ENCODE peak calls at places on chromosomes 11 and 22, in ten cellular contexts. J is Panc1; L is renal cortical epithelial cell; O is stimulated activated CD4-positive, alpha-beta T cell treated with anti-CD3 and anti-CD28 coated beads, Interleukin-1b, Interleukin-23, amount 100 ng/mL, for 48 hours; K is pulmonary artery endothelial cell; U is HTR-8/SVneo; E is non-pigmented ciliary epithelial cell; D is left colon; W is natural killer cell; S is GOT3. H is an unnamed sample.

GRCh38 chr22:25929479-25929878 is 187.5 kb downstream of the MYO18B start:
- DNase-seq in L (no peak), D (no peak), S (no peak), U (no peak), E (no peak), W (no peak), J (no peak), K (no peak), O (no peak), H (no peak)

GRCh38 chr11:114228401-114229061 is 67.7 kb upstream of the NNMT start:
- DNase-seq in W (no peak), U (no peak), E (no peak), O (no peak), S (no peak), L (no peak), D (no peak), K (no peak), J (no peak), H (no peak)

GRCh38 chr11:65182258-65183170 is 786 bp downstream of the CAPN1 start:
- DNase-seq in S (no peak), E (no peak), L (peak; percentile 26), O (no peak), W (no peak), D (peak; percentile 66), J (no peak), U (peak; percentile 31), K (no peak), H (no peak)

GRCh38 chr11:73597340-73597955 is 464 bp downstream of the FAM168A start:
- DNase-seq in K (no peak), U (no peak), L (no peak), W (no peak), S (no peak), E (no peak), J (no peak), D (no peak), O (no peak), H (no peak)

GRCh38 chr22:38218661-38219331 is 17.0 kb downstream of the MAFF start:
- DNase-seq in O (peak; percentile 48), D (peak; percentile 77), K (peak; percentile 86), E (peak; percentile 77), J (no peak), L (peak; percentile 94), U (peak; percentile 71), W (no peak), S (peak; percentile 71), H (peak; percentile 88)

GRCh38 chr11:116866774-116867455 is 29.5 kb upstream of the APOA1 start:
- DNase-seq in S (no peak), K (no peak), D (no peak), E (no peak), O (no peak), J (no peak), U (no peak), W (no peak), L (no peak), H (no peak)

GRCh38 chr22:39174498-39175120 is 22.1 kb upstream of the CBX7 start:
- DNase-seq in D (peak; percentile 72), U (peak; percentile 87), L (peak; percentile 91), W (peak; percentile 75), J (peak; percentile 28), E (peak; percentile 51), O (peak; percentile 50), S (no peak), K (peak; percentile 99), H (peak; percentile 81)

GRCh38 chr11:17405232-17406005 is 17.0 kb upstream of the KCNJ11 start:
- DNase-seq in K (no peak), O (no peak), E (no peak), D (peak; percentile 50), S (no peak), U (no peak), W (no peak), L (peak; percentile 74), J (no peak), H (peak; percentile 90)

GRCh38 chr11:68099474-68100405 is 21.4 kb downstream of the CHKA start:
- DNase-seq in J (no peak), W (no peak), O (peak; percentile 15), U (no peak), S (no peak), L (peak; percentile 34), D (peak; percentile 65), E (no peak), K (peak; percentile 51), H (no peak)

GRCh38 chr11:44443836-44444769 is 121.4 kb upstream of the CD82 start:
- DNase-seq in U (no peak), O (no peak), D (no peak), E (no peak), J (no peak), L (no peak), S (no peak), K (no peak), W (no peak), H (no peak)

GRCh38 chr11:2562897-2563215 is 118.0 kb downstream of the KCNQ1 start:
- DNase-seq in E (no peak), D (no peak), W (no peak), S (no peak), K (no peak), O (no peak), J (no peak), L (no peak), U (no peak), H (no peak)

GRCh38 chr11:90753546-90753945 is 530.7 kb upstream of the CHORDC1 start:
- DNase-seq in S (no peak), O (no peak), W (no peak), L (no peak), K (no peak), J (no peak), E (no peak), D (no peak), U (no peak), H (no peak)

GRCh38 chr11:69640995-69641581 is at the start of gene CCND1:
- DNase-seq in E (peak; percentile 72), D (peak; percentile 82), L (peak; percentile 82), U (peak; percentile 84), O (peak; percentile 44), J (no peak), K (peak; percentile 74), S (peak; percentile 81), W (no peak), H (peak; percentile 90)

GRCh38 chr11:78764946-78765345 is 190.3 kb upstream of the NARS2 start:
- DNase-seq in E (no peak), L (no peak), K (no peak), U (no peak), J (no peak), O (no peak), S (no peak), W (no peak), D (no peak), H (no peak)

GRCh38 chr11:8229299-8230177 is 34.1 kb downstream of the LMO1 start:
- DNase-seq in O (no peak), K (no peak), S (no peak), J (no peak), D (no peak), E (no peak), L (peak; percentile 36), W (no peak), U (no peak), H (peak; percentile 65)

GRCh38 chr22:26168199-26168915 is 905 bp upstream of the SEZ6L start:
- DNase-seq in E (no peak), D (no peak), S (no peak), U (no peak), O (no peak), W (no peak), K (no peak), L (no peak), J (no peak), H (no peak)

GRCh38 chr11:59551651-59552521 is 40.5 kb downstream of the OR4D9 start:
- DNase-seq in W (no peak), K (no peak), L (peak; percentile 72), E (no peak), S (no peak), D (no peak), J (no peak), U (no peak), O (no peak), H (peak; percentile 76)

GRCh38 chr11:3174387-3174786 is 9.3 kb upstream of the OSBPL5 start:
- DNase-seq in K (no peak), S (no peak), E (no peak), D (no peak), J (no peak), O (no peak), U (no peak), W (no peak), L (no peak), H (no peak)

GRCh38 chr11:8056810-8057463 is 24.1 kb upstream of the TUB start:
- DNase-seq in L (peak; percentile 73), K (no peak), O (no peak), S (no peak), W (no peak), U (no peak), J (no peak), D (no peak), E (no peak), H (no peak)

GRCh38 chr11:108788565-108789199 is 123.8 kb downstream of the DDX10 start:
- DNase-seq in U (peak; percentile 24), E (no peak), K (peak; percentile 7), S (no peak), L (peak; percentile 54), D (no peak), W (no peak), J (peak; percentile 18), O (no peak), H (peak; percentile 31)

GRCh38 chr11:8792636-8793035 is 110.0 kb downstream of the RPL27A start:
- DNase-seq in D (no peak), K (no peak), J (no peak), S (no peak), E (no peak), U (no peak), O (no peak), W (no peak), L (no peak), H (no peak)

GRCh38 chr11:69129053-69129452 is 26.7 kb upstream of the SMIM38 start:
- DNase-seq in O (no peak), E (no peak), U (no peak), L (no peak), W (no peak), J (no peak), S (no peak), K (no peak), D (no peak), H (no peak)

GRCh38 chr22:45977551-45978274 is 751 bp upstream of the WNT7B start:
- DNase-seq in U (no peak), L (no peak), D (no peak), W (no peak), S (no peak), O (no peak), K (no peak), J (no peak), E (no peak), H (no peak)

GRCh38 chr11:113552271-113552670 is 77.1 kb upstream of the DRD2 start:
- DNase-seq in J (no peak), L (no peak), K (no peak), S (no peak), U (no peak), E (no peak), O (no peak), D (no peak), W (no peak), H (no peak)

GRCh38 chr22:21961886-21962654 is 9.4 kb upstream of the PPM1F start:
- DNase-seq in O (no peak), D (no peak), W (no peak), L (peak; percentile 50), J (no peak), K (no peak), U (no peak), E (no peak), S (no peak), H (no peak)

H was measured in H4.